ENCODE peak calls at places on chromosome 19, in ten cellular contexts. J is NCI-H446; P is T-helper 1 cell; K is H9; Q is SK-N-SH; S is transverse colon; B is stimulated activated CD8-positive, alpha-beta memory T cell treated with anti-CD3 and anti-CD28 coated beads, Interleukin-4, amount 100 ng/mL, for 24 hours; A is GM04504; X is GM12878; Y is uterus. E is an unnamed sample.

GRCh38 chr19:52691215-52691610 is 43.6 kb downstream of the ZNF611 start:
- DNase-seq in Q (no peak), K (peak; percentile 37), A (no peak), J (no peak), X (no peak), B (no peak), Y (no peak), S (no peak), P (no peak), E (no peak)

GRCh38 chr19:50368649-50369570 is 3.5 kb upstream of the NAPSA start:
- DNase-seq in X (peak; percentile 78), B (peak; percentile 53), Y (peak; percentile 85), P (peak; percentile 48), S (peak; percentile 88), A (peak; percentile 73), Q (peak; percentile 84), J (peak; percentile 88), K (peak; percentile 89), E (peak; percentile 90)

GRCh38 chr19:29040951-29041350 is 172.0 kb downstream of the UQCRFS1 start:
- DNase-seq in Y (no peak), K (peak; percentile 80), S (no peak), B (no peak), Q (no peak), X (no peak), A (no peak), J (no peak), P (no peak), E (no peak)

GRCh38 chr19:55160986-55161365 is 3.4 kb upstream of the TNNI3 start:
- DNase-seq in A (no peak), B (no peak), S (no peak), Y (no peak), X (no peak), K (no peak), J (no peak), P (no peak), Q (no peak), E (no peak)

GRCh38 chr19:1979642-1980041 is 35.9 kb downstream of the BTBD2 start:
- DNase-seq in Y (no peak), X (no peak), P (no peak), K (no peak), J (no peak), A (no peak), B (no peak), S (no peak), Q (no peak), E (no peak)

GRCh38 chr19:39996218-39996810 is 546 bp upstream of the ZNF546 start:
- DNase-seq in A (peak; percentile 13), K (no peak), S (peak; percentile 17), Q (peak; percentile 62), P (no peak), B (no peak), X (peak; percentile 17), Y (no peak), J (peak; percentile 38), E (no peak)

GRCh38 chr19:55536951-55537740 is at the start of gene SBK2:
- DNase-seq in X (no peak), B (no peak), Y (no peak), J (no peak), P (no peak), K (peak; percentile 93), S (no peak), A (no peak), Q (peak; percentile 95), E (no peak)

GRCh38 chr19:39502640-39503417 is 4.1 kb downstream of the DLL3 start:
- DNase-seq in Y (no peak), K (peak; percentile 81), B (peak; percentile 64), X (no peak), S (peak; percentile 63), Q (peak; percentile 91), A (peak; percentile 24), P (peak; percentile 61), J (no peak), E (no peak)

GRCh38 chr19:21850636-21851255 is 14.8 kb upstream of the ZNF43 start:
- DNase-seq in K (no peak), S (no peak), B (no peak), Q (no peak), X (no peak), Y (no peak), A (no peak), J (no peak), P (no peak), E (no peak)

GRCh38 chr19:39582891-39583625 is 19.3 kb upstream of the LGALS13 start:
- DNase-seq in Y (no peak), P (no peak), S (no peak), Q (no peak), B (no peak), X (peak; percentile 12), K (no peak), J (no peak), A (no peak), E (no peak)

GRCh38 chr19:2487780-2488330 is 11.9 kb downstream of the GADD45B start:
- DNase-seq in Y (no peak), P (no peak), S (no peak), B (no peak), Q (no peak), J (no peak), A (no peak), K (no peak), X (no peak), E (no peak)

GRCh38 chr19:55189424-55189823 is 9.3 kb upstream of the SYT5 start:
- DNase-seq in Q (no peak), A (peak; percentile 76), K (peak; percentile 41), P (no peak), B (no peak), Y (peak; percentile 31), J (no peak), S (peak; percentile 23), X (no peak), E (no peak)

GRCh38 chr19:35327642-35328041 is 1.3 kb upstream of the CD22 start:
- DNase-seq in K (peak; percentile 61), B (no peak), J (no peak), P (no peak), X (no peak), Y (no peak), A (no peak), Q (no peak), S (no peak), E (no peak)

GRCh38 chr19:15288146-15288963 is 44.0 kb downstream of the BRD4 start:
- DNase-seq in Q (peak; percentile 72), Y (no peak), J (peak; percentile 67), P (no peak), B (no peak), A (no peak), K (no peak), X (no peak), S (no peak), E (peak; percentile 86)

GRCh38 chr19:12913011-12913561 is 6.0 kb downstream of the SYCE2 start:
- DNase-seq in A (peak; percentile 24), Q (peak; percentile 77), Y (peak; percentile 61), K (peak; percentile 71), J (peak; percentile 99), X (no peak), B (no peak), P (no peak), S (peak; percentile 66), E (peak; percentile 98)

E was measured in G401.